ENCODE peak calls at places on chromosomes 11 and 22, in eight cellular contexts. I is dorsolateral prefrontal cortex, C is progenitor cell of endocrine pancreas, K is G401, E is amniotic stem cell, Y is NCI-H510A, A is colonic mucosa, H is fibroblast of gingiva. Z is an unnamed sample.

GRCh38 chr11:124917115-124917637 is 1.9 kb upstream of the HEPN1 start:
- DNase-seq in C (no peak), Y (no peak), E (no peak), H (peak; percentile 57), I (no peak), A (no peak), K (peak; percentile 19), Z (no peak)

GRCh38 chr11:2816941-2817421 is 68.6 kb downstream of the CDKN1C start:
- DNase-seq in Y (no peak), K (no peak), C (no peak), E (peak; percentile 6), H (peak; percentile 77), A (no peak), I (no peak), Z (no peak)

GRCh38 chr11:103326070-103326794 is 217.0 kb downstream of the DYNC2H1 start:
- DNase-seq in K (peak; percentile 34), I (no peak), C (no peak), E (peak; percentile 20), H (peak; percentile 80), Y (no peak), A (peak; percentile 32), Z (peak; percentile 78)

GRCh38 chr11:90803781-90804180 is 580.9 kb upstream of the CHORDC1 start:
- DNase-seq in H (no peak), Y (no peak), C (no peak), A (no peak), K (no peak), E (no peak), I (no peak), Z (no peak)

GRCh38 chr11:17822021-17822781 is 87.6 kb downstream of the KCNC1 start:
- DNase-seq in I (no peak), E (no peak), C (no peak), H (peak; percentile 83), Y (no peak), K (no peak), A (no peak), Z (no peak)

GRCh38 chr22:19825904-19826618 is 28.6 kb downstream of the GNB1L start:
- DNase-seq in E (no peak), H (no peak), K (no peak), I (peak; percentile 1), Y (no peak), C (no peak), A (peak; percentile 2), Z (no peak)

GRCh38 chr11:134410766-134411165 is 1.3 kb downstream of the B3GAT1 start:
- DNase-seq in H (no peak), A (no peak), I (no peak), E (no peak), K (no peak), Y (no peak), C (no peak), Z (no peak)

GRCh38 chr11:111086058-111086457 is 159.5 kb upstream of the POU2AF2 start:
- DNase-seq in Y (peak; percentile 54), E (no peak), H (no peak), I (no peak), K (no peak), C (no peak), A (no peak), Z (no peak)

GRCh38 chr22:19431641-19432091 is at the start of gene HIRA:
- DNase-seq in A (peak; percentile 80), Y (no peak), I (peak; percentile 90), K (peak; percentile 82), H (peak; percentile 72), E (no peak), C (peak; percentile 67), Z (peak; percentile 60)